ENCODE peak calls at places on chromosomes 1 and 21, in five cellular contexts. J, Q, X, U and Z are unnamed samples.

GRCh38 chr1:51651552-51651942 is 34.7 kb downstream of the OSBPL9 start:
- DNase-seq in X (no peak), J (no peak), U (no peak), Q (no peak), Z (no peak)

GRCh38 chr1:241640867-241641542 is 836 bp upstream of the CHML start:
- DNase-seq in X (no peak), Q (no peak), U (no peak), J (no peak), Z (peak; percentile 66)

GRCh38 chr21:45244799-45245340 is 42.8 kb downstream of the POFUT2 start:
- DNase-seq in Q (no peak), U (no peak), X (no peak), J (no peak), Z (no peak)

GRCh38 chr1:59263116-59263515 is 33.8 kb upstream of the FGGY start:
- DNase-seq in X (no peak), J (no peak), Q (no peak), U (no peak), Z (no peak)

GRCh38 chr1:25435315-25436103 is 4.8 kb downstream of the MACO1 start:
- DNase-seq in Q (no peak), U (no peak), X (peak; percentile 43), J (no peak), Z (no peak)

GRCh38 chr1:245216356-245217110 is 61.7 kb downstream of the KIF26B start:
- DNase-seq in U (no peak), X (no peak), Q (no peak), J (no peak), Z (no peak)

GRCh38 chr1:161176468-161177111 is 717 bp downstream of the B4GALT3 start:
- DNase-seq in X (no peak), Q (no peak), U (no peak), J (no peak), Z (no peak)

GRCh38 chr1:23951646-23952095 is 8.0 kb upstream of the PNRC2 start:
- DNase-seq in U (no peak), J (no peak), X (no peak), Q (no peak), Z (peak; percentile 86)

GRCh38 chr1:53540604-53541262 is 81.5 kb downstream of the DMRTB1 start:
- DNase-seq in X (no peak), J (no peak), Q (no peak), U (no peak), Z (no peak)

GRCh38 chr1:235266325-235266724 is 61.7 kb downstream of the ARID4B start:
- DNase-seq in J (no peak), X (no peak), U (no peak), Q (no peak), Z (no peak)

GRCh38 chr1:937521-937920 is 13.8 kb downstream of the SAMD11 start:
- DNase-seq in Q (no peak), J (no peak), X (no peak), U (no peak), Z (no peak)

GRCh38 chr1:936865-937264 is 13.1 kb downstream of the SAMD11 start:
- DNase-seq in Q (no peak), U (no peak), J (no peak), X (no peak), Z (no peak)

GRCh38 chr1:939511-940107 is 15.9 kb downstream of the SAMD11 start:
- DNase-seq in J (no peak), Q (no peak), U (no peak), X (no peak), Z (no peak)

GRCh38 chr1:938711-939504 is 15.2 kb downstream of the SAMD11 start:
- DNase-seq in X (no peak), J (no peak), Q (peak; percentile 70), U (no peak), Z (no peak)

GRCh38 chr1:938088-938683 is 14.5 kb downstream of the SAMD11 start:
- DNase-seq in X (no peak), U (no peak), Q (peak; percentile 58), J (no peak), Z (peak; percentile 29)
- TF ChIP-seq SRF in X (no peak), U (no peak), Q (no peak), J (no peak), Z (no peak)

DNA sequence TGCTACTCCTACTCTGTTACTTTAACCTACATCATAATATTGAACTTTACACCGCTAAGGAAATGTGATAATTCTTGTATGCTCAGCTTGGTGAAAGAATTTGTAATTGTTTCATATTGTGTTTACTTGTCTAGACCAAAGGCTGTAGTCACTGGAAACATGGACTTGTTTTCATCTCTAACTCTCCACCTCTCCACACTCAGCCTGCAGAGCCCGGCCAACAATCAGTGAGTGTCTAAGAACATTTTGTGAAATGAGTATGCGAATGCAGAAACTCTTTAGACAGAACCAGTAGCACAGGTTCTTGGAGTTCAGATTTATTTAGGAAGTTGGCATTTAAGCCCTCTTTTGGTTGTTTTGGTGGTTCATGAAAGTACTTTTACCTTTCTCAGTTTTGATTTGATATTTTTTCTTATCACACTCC is 3.2 kb upstream of the RWDD3 start:
- DNase-seq in U (no peak), Q (no peak), J (no peak), X (no peak), Z (peak; percentile 57)
- TF ChIP-seq POLR2AphosphoS5 in U (no peak), Q (no peak), J (no peak), X (no peak), Z (no peak)

DNA sequence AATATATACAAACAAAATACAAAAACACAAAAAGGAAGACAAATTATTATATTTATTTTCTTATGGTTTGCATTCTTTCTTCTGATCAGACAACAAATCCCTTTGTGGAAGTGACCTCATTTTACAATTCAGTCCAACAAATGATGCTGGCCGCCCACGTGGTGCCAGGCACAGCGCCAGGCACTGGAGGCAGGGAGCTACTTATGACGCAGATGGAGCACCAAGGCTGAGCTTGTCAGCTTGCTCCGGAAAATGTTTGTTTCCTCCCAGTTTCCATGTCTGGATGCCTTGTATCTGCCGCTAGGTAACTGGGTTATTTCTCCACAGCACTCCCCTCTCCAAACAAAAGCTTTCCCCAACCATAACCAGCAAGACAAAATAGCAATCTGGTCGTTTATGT is 30.7 kb upstream of the CD34 start:
- DNase-seq in X (no peak), J (no peak), Q (no peak), U (no peak), Z (no peak)
- TF ChIP-seq SRF in X (no peak), J (no peak), Q (no peak), U (no peak), Z (no peak)

GRCh38 chr1:26772687-26773086 is 15.1 kb upstream of the PIGV start:
- DNase-seq in J (no peak), Q (no peak), X (no peak), U (no peak), Z (no peak)
- TF ChIP-seq POLR2AphosphoS5 in J (peak; percentile 10), Q (peak; percentile 8), X (no peak), U (no peak), Z (no peak)

GRCh38 chr1:199273837-199274379 is 635.1 kb downstream of the PTPRC start:
- DNase-seq in J (no peak), Q (no peak), X (peak; percentile 65), U (no peak), Z (no peak)
- TF ChIP-seq SRF in J (no peak), Q (no peak), X (no peak), U (no peak), Z (no peak)

GRCh38 chr1:6585081-6585722 is 5.4 kb downstream of the ZBTB48 start:
- DNase-seq in X (no peak), Q (peak; percentile 48), J (no peak), U (no peak), Z (no peak)

GRCh38 chr1:6586404-6586816 is 6.6 kb downstream of the ZBTB48 start:
- DNase-seq in J (no peak), Q (no peak), U (no peak), X (no peak), Z (no peak)

GRCh38 chr1:6587261-6588005 is 7.6 kb downstream of the ZBTB48 start:
- DNase-seq in U (no peak), J (no peak), X (no peak), Q (no peak), Z (no peak)

GRCh38 chr1:6584126-6585080 is 4.6 kb downstream of the ZBTB48 start:
- DNase-seq in U (no peak), J (no peak), X (no peak), Q (no peak), Z (no peak)

GRCh38 chr1:6585841-6586240 is 6.0 kb downstream of the ZBTB48 start:
- DNase-seq in Q (no peak), J (no peak), X (no peak), U (no peak), Z (no peak)
- TF ChIP-seq POLR2AphosphoS5 in Q (no peak), J (no peak), X (no peak), U (no peak), Z (no peak)

GRCh38 chr21:16424331-16424749 is 694.6 kb downstream of the USP25 start:
- DNase-seq in U (no peak), J (no peak), X (no peak), Q (no peak), Z (no peak)
- TF ChIP-seq SRF in U (no peak), J (no peak), X (no peak), Q (no peak), Z (no peak)

GRCh38 chr1:32681501-32681900 is 21.1 kb downstream of the SYNC start:
- DNase-seq in J (no peak), Q (no peak), U (no peak), X (no peak), Z (no peak)
- TF ChIP-seq POLR2AphosphoS5 in J (no peak), Q (no peak), U (no peak), X (no peak), Z (no peak)